ENCODE peak calls at places on chromosomes 13 and 19, in six cellular contexts. O is progenitor cell of endocrine pancreas, N is HFF-Myc, A is dorsolateral prefrontal cortex, V is osteocyte, W is fibroblast of lung. Y is an unnamed sample.

GRCh38 chr19:29795461-29795860 is 16.3 kb upstream of the CCNE1 start:
- DNase-seq in A (no peak), O (no peak), V (no peak), N (no peak), W (no peak), Y (no peak)

GRCh38 chr19:4051175-4052101 is 15.3 kb downstream of the ZBTB7A start:
- DNase-seq in O (no peak), A (no peak), N (no peak), W (peak; percentile 55), V (no peak), Y (no peak)

GRCh38 chr13:40920826-40921225 is 98.3 kb downstream of the ELF1 start:
- DNase-seq in N (no peak), A (no peak), O (no peak), W (peak; percentile 55), V (no peak), Y (no peak)

GRCh38 chr19:43699506-43700367 is 16.1 kb upstream of the IRGC start:
- DNase-seq in W (peak; percentile 52), A (peak; percentile 48), V (no peak), N (peak; percentile 27), O (peak; percentile 30), Y (peak; percentile 52)

GRCh38 chr19:46849610-46850009 is 1.0 kb downstream of the AP2S1 start:
- DNase-seq in W (no peak), V (no peak), O (no peak), A (no peak), N (no peak), Y (no peak)

GRCh38 chr19:45179063-45179847 is 671 bp downstream of the BLOC1S3 start:
- DNase-seq in V (no peak), O (no peak), W (peak; percentile 45), N (no peak), A (no peak), Y (no peak)

GRCh38 chr13:79709526-79709925 is 228.6 kb downstream of the NDFIP2 start:
- DNase-seq in N (peak; percentile 15), V (no peak), O (no peak), A (no peak), W (peak; percentile 77), Y (no peak)

GRCh38 chr13:94612050-94612449 is 10.4 kb downstream of the GPR180 start:
- DNase-seq in N (no peak), O (no peak), A (no peak), W (no peak), V (no peak), Y (no peak)

GRCh38 chr13:20939662-20940061 is 37.1 kb upstream of the XPO4 start:
- DNase-seq in N (no peak), V (no peak), A (no peak), O (no peak), W (no peak), Y (no peak)

GRCh38 chr13:50226515-50227147 is 211.4 kb downstream of the KCNRG start:
- DNase-seq in V (no peak), O (no peak), N (no peak), W (no peak), A (no peak), Y (no peak)

GRCh38 chr13:107113387-107113786 is 545.5 kb upstream of the ARGLU1 start:
- DNase-seq in O (no peak), A (no peak), N (no peak), V (no peak), W (no peak), Y (no peak)

GRCh38 chr13:27053235-27053884 is 118.3 kb downstream of the USP12 start:
- DNase-seq in O (no peak), V (no peak), N (no peak), W (no peak), A (no peak), Y (no peak)

GRCh38 chr19:48628486-48629296 is 8.5 kb downstream of the DBP start:
- DNase-seq in O (no peak), A (no peak), V (peak; percentile 85), N (no peak), W (no peak), Y (no peak)

GRCh38 chr13:61316647-61317046 is 99.0 kb downstream of the PCDH20 start:
- DNase-seq in W (no peak), V (no peak), O (no peak), A (no peak), N (no peak), Y (no peak)

GRCh38 chr13:21917046-21918010 is 246.5 kb downstream of the FGF9 start:
- DNase-seq in O (no peak), N (no peak), A (no peak), V (no peak), W (no peak), Y (no peak)

GRCh38 chr13:48078251-48078656 is 16.6 kb downstream of the MED4 start:
- DNase-seq in V (no peak), W (peak; percentile 3), N (no peak), A (no peak), O (no peak), Y (no peak)

GRCh38 chr13:36029171-36029570 is 102.0 kb downstream of the DCLK1 start:
- DNase-seq in W (peak; percentile 74), O (no peak), V (no peak), A (no peak), N (no peak), Y (no peak)

GRCh38 chr13:32314271-32314967 is 744 bp downstream of the ZAR1L start:
- DNase-seq in W (no peak), O (no peak), V (no peak), N (no peak), A (no peak), Y (no peak)

GRCh38 chr13:32883501-32883900 is 132.7 kb upstream of the KL start:
- DNase-seq in V (no peak), W (peak; percentile 64), N (no peak), A (no peak), O (no peak), Y (no peak)

GRCh38 chr13:51122868-51123267 is 11.8 kb upstream of the C13orf42 start:
- DNase-seq in N (no peak), W (peak; percentile 28), A (no peak), V (no peak), O (no peak), Y (no peak)

GRCh38 chr13:54949735-54950134 is 1921.1 kb downstream of the OLFM4 start:
- DNase-seq in V (no peak), N (no peak), W (no peak), O (no peak), A (no peak), Y (no peak)

DNA sequence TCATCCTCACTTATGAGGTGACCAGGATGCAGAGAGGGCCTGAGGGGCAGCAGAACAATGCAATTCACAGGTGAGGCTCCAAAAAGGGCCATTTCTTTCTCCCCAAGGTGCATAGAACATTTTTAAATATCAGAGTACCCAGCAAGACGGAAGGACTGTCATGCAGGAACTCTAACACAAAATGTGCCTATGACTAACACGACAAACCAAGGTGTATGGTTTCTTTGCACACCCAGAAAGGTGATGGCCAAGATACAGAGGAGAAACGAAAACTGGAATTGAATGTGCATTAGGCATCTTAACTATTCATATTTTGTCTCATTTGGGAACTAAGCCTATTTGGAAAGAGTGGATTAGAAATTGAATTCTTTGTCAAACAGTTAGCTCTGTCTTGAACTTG is 29.9 kb downstream of the SHISA2 start:
- DNase-seq in N (no peak), A (no peak), O (no peak), W (no peak), V (no peak), Y (no peak)
- TF ChIP-seq CTCF in N (no peak), A (no peak), O (no peak), W (no peak), V (no peak), Y (no peak)

GRCh38 chr13:100751826-100752225 is 77.2 kb upstream of the TMTC4 start:
- DNase-seq in V (no peak), A (peak; percentile 55), N (no peak), W (no peak), O (no peak), Y (no peak)
- TF ChIP-seq CTCF in V (no peak), A (no peak), N (no peak), W (no peak), O (no peak), Y (no peak)

DNA sequence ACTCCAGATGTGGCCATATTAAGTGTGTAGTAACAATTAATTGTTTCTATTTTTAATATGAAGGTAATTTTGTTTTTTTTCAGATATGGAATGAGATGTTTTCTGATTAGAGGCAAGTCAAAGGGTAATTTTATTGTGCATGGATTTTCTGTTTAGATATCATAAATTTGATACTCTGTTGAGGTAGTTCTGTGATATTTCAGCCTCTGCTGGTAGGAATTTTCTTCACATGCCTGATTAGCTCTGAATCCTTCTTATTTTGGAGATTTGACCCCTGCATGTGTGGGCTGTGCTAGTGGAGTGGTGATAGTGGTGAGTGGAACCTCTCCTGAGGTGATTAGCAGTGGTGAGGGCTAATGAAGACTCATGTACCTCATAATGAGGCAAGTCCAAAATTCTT is 301.4 kb downstream of the GPC5 start:
- DNase-seq in V (no peak), N (no peak), W (no peak), A (no peak), O (no peak), Y (no peak)
- TF ChIP-seq CTCF in V (no peak), N (no peak), W (no peak), A (no peak), O (peak; percentile 19), Y (peak; percentile 33)

GRCh38 chr19:35549879-35550523 is 4.6 kb downstream of the TMEM147 start:
- DNase-seq in N (no peak), A (no peak), W (no peak), V (no peak), O (no peak), Y (no peak)

GRCh38 chr19:35551091-35551810 is 5.8 kb downstream of the TMEM147 start:
- DNase-seq in A (no peak), V (no peak), W (no peak), N (no peak), O (no peak), Y (no peak)

GRCh38 chr19:35546532-35546931 is 1.1 kb downstream of the TMEM147 start:
- DNase-seq in V (no peak), W (no peak), N (no peak), A (no peak), O (no peak), Y (no peak)

GRCh38 chr19:35545855-35546381 is 492 bp downstream of the TMEM147 start:
- DNase-seq in V (no peak), W (peak; percentile 18), N (no peak), O (peak; percentile 24), A (no peak), Y (no peak)

GRCh38 chr19:35549174-35549788 is 3.9 kb downstream of the TMEM147 start:
- DNase-seq in O (peak; percentile 43), V (no peak), A (no peak), W (peak; percentile 50), N (no peak), Y (peak; percentile 62)
- TF ChIP-seq CTCF in O (peak; percentile 81), V (peak; percentile 70), A (peak; percentile 66), W (peak; percentile 68), N (peak; percentile 72), Y (peak; percentile 78)

Y was measured in neural crest cell.